ENCODE peak calls at places on chromosomes 13 and 19, in nine cellular contexts. R, J, F, P, I, N, E, G and D are unnamed samples.

GRCh38 chr19:53916004-53916403 is 6.9 kb downstream of the CACNG7 start:
- DNase-seq in R (no peak), J (no peak), F (no peak), P (no peak), I (no peak), N (no peak), E (no peak), G (no peak), D (no peak)

GRCh38 chr13:30739646-30740642 is 4.6 kb downstream of the ALOX5AP start:
- DNase-seq in R (peak), J (peak), F (no peak), P (peak), I (no peak), N (no peak), E (peak), G (peak), D (peak)

GRCh38 chr13:30038884-30039283 is 188.5 kb upstream of the UBL3 start:
- DNase-seq in R (no peak), J (no peak), F (no peak), P (no peak), I (no peak), N (no peak), E (peak), G (no peak), D (no peak)

GRCh38 chr13:99014391-99014988 is 36.6 kb upstream of the DOCK9 start:
- DNase-seq in R (no peak), J (no peak), F (no peak), P (no peak), I (no peak), N (no peak), E (no peak), G (no peak), D (no peak)

GRCh38 chr13:37602743-37603381 is 4.3 kb upstream of the POSTN start:
- DNase-seq in R (no peak), J (peak), F (no peak), P (no peak), I (no peak), N (no peak), E (peak), G (no peak), D (no peak)

GRCh38 chr19:54281008-54281728 is at the start of gene LILRB2:
- DNase-seq in R (no peak), J (no peak), F (no peak), P (no peak), I (no peak), N (no peak), E (no peak), G (peak), D (no peak)

GRCh38 chr19:28504727-28505126 is 708.2 kb downstream of the UQCRFS1 start:
- DNase-seq in R (no peak), J (no peak), F (no peak), P (no peak), I (no peak), N (no peak), E (no peak), G (no peak), D (no peak)

GRCh38 chr19:33385956-33386355 is 12.4 kb downstream of the CEBPG start:
- DNase-seq in R (no peak), J (no peak), F (no peak), P (no peak), I (no peak), N (no peak), E (no peak), G (no peak), D (no peak)

GRCh38 chr13:44899967-44900366 is 89.3 kb downstream of the NUFIP1 start:
- DNase-seq in R (no peak), J (no peak), F (no peak), P (no peak), I (no peak), N (no peak), E (no peak), G (no peak), D (no peak)

GRCh38 chr13:46389457-46389856 is 2.4 kb upstream of the RUBCNL start:
- DNase-seq in R (no peak), J (peak), F (no peak), P (no peak), I (no peak), N (no peak), E (no peak), G (no peak), D (no peak)

GRCh38 chr13:40376296-40376849 is 290.1 kb downstream of the FOXO1 start:
- DNase-seq in R (no peak), J (peak), F (no peak), P (no peak), I (no peak), N (no peak), E (no peak), G (no peak), D (no peak)

GRCh38 chr19:36061367-36061766 is 6.7 kb downstream of the WDR62 start:
- DNase-seq in R (no peak), J (no peak), F (no peak), P (no peak), I (no peak), N (no peak), E (no peak), G (no peak), D (no peak)

GRCh38 chr13:37129867-37130266 is 24.4 kb upstream of the CSNK1A1L start:
- DNase-seq in R (no peak), J (no peak), F (no peak), P (no peak), I (no peak), N (no peak), E (no peak), G (no peak), D (no peak)

GRCh38 chr13:31742102-31742695 is 2.9 kb downstream of the RXFP2 start:
- DNase-seq in R (peak), J (peak), F (peak), P (peak), I (peak), N (peak), E (peak), G (peak), D (peak)

GRCh38 chr19:32181356-32181920 is 164.0 kb upstream of the ZNF507 start:
- DNase-seq in R (no peak), J (no peak), F (no peak), P (no peak), I (no peak), N (no peak), E (no peak), G (no peak), D (no peak)

GRCh38 chr13:114096811-114097503 is 35.5 kb downstream of the RASA3 start:
- DNase-seq in R (no peak), J (no peak), F (no peak), P (no peak), I (no peak), N (no peak), E (no peak), G (peak), D (no peak)

GRCh38 chr19:38044267-38045111 is 137.5 kb downstream of the SIPA1L3 start:
- DNase-seq in R (no peak), J (peak), F (no peak), P (no peak), I (no peak), N (no peak), E (peak), G (no peak), D (no peak)

GRCh38 chr13:24744247-24744646 is 19.7 kb upstream of the RNF17 start:
- DNase-seq in R (no peak), J (no peak), F (no peak), P (no peak), I (no peak), N (no peak), E (no peak), G (no peak), D (no peak)

GRCh38 chr19:10823690-10824089 is 12.3 kb downstream of the TMED1 start:
- DNase-seq in R (no peak), J (no peak), F (no peak), P (no peak), I (no peak), N (no peak), E (no peak), G (no peak), D (no peak)

GRCh38 chr19:12939292-12939606 is 840 bp downstream of the CALR start:
- DNase-seq in R (peak), J (peak), F (no peak), P (no peak), I (no peak), N (peak), E (peak), G (no peak), D (no peak)

GRCh38 chr19:40419066-40419612 is 6.0 kb upstream of the PRX start:
- DNase-seq in R (no peak), J (no peak), F (no peak), P (no peak), I (no peak), N (no peak), E (no peak), G (no peak), D (no peak)

GRCh38 chr13:21402586-21403307 is 56.4 kb downstream of the ZDHHC20 start:
- DNase-seq in R (peak), J (no peak), F (no peak), P (no peak), I (no peak), N (no peak), E (peak), G (no peak), D (no peak)

GRCh38 chr13:101529419-101529818 is 76.9 kb downstream of the ITGBL1 start:
- DNase-seq in R (peak), J (no peak), F (no peak), P (no peak), I (peak), N (no peak), E (peak), G (no peak), D (no peak)

GRCh38 chr13:105979586-105979985 is 555.9 kb downstream of the EFNB2 start:
- DNase-seq in R (peak), J (no peak), F (peak), P (no peak), I (no peak), N (no peak), E (no peak), G (no peak), D (no peak)

GRCh38 chr19:8611391-8611883 is 922 bp upstream of the ADAMTS10 start:
- DNase-seq in R (no peak), J (no peak), F (no peak), P (no peak), I (no peak), N (no peak), E (no peak), G (no peak), D (no peak)

GRCh38 chr19:6680141-6680540 is 10.2 kb upstream of the TNFSF14 start:
- DNase-seq in R (peak), J (no peak), F (no peak), P (no peak), I (no peak), N (no peak), E (no peak), G (no peak), D (no peak)

GRCh38 chr13:112850273-112850672 is 118.7 kb upstream of the MCF2L start:
- DNase-seq in R (no peak), J (no peak), F (no peak), P (no peak), I (no peak), N (no peak), E (no peak), G (peak), D (no peak)

GRCh38 chr19:55044286-55044685 is 6.2 kb upstream of the GP6 start:
- DNase-seq in R (no peak), J (no peak), F (no peak), P (no peak), I (no peak), N (no peak), E (no peak), G (peak), D (no peak)

GRCh38 chr19:36246006-36246391 is 31.1 kb downstream of the ZNF146 start:
- DNase-seq in R (peak), J (no peak), F (no peak), P (no peak), I (no peak), N (no peak), E (no peak), G (peak), D (no peak)

GRCh38 chr19:2579678-2580280 is 103.9 kb downstream of the GADD45B start:
- DNase-seq in R (no peak), J (no peak), F (no peak), P (no peak), I (no peak), N (no peak), E (no peak), G (peak), D (no peak)
- H3K4me3 ChIP-seq in R (no peak), J (no peak), F (peak), P (peak), I (peak), N (no peak), E (no peak), G (peak), D (no peak)

GRCh38 chr13:51624207-51624606 is 39.9 kb downstream of the WDFY2 start:
- DNase-seq in R (no peak), J (no peak), F (no peak), P (no peak), I (no peak), N (no peak), E (no peak), G (no peak), D (no peak)
- H3K27ac ChIP-seq in R (no peak), J (no peak), F (no peak), P (no peak), I (no peak), N (no peak), E (no peak), G (no peak), D (no peak)

DNA sequence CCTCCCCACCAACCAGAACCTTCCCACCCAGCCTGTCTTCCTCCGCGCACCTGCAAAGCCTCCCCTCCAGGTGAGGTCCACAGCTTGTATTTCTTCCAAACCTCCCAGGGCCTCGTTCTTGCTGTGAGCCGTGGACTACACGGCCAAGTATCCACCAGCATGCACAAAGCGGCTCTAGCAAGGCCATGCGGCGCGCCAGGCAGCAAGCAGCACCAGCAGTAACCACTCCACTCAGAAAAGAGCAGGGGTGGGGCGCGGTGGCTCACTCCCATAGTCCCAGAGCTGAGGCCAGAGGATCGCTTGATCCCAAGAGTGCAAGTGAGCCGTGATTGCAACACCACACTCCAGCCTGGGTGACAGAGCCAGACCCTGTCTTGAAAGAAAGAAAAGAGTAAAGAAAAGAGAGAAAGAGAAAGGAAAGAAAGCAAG is 4.7 kb downstream of the CCDC8 start:
- DNase-seq in R (no peak), J (no peak), F (no peak), P (no peak), I (peak), N (no peak), E (peak), G (no peak), D (no peak)
- H3K4me3 ChIP-seq in R (peak), J (peak), F (no peak), P (no peak), I (peak), N (no peak), E (no peak), G (no peak), D (no peak)

DNA sequence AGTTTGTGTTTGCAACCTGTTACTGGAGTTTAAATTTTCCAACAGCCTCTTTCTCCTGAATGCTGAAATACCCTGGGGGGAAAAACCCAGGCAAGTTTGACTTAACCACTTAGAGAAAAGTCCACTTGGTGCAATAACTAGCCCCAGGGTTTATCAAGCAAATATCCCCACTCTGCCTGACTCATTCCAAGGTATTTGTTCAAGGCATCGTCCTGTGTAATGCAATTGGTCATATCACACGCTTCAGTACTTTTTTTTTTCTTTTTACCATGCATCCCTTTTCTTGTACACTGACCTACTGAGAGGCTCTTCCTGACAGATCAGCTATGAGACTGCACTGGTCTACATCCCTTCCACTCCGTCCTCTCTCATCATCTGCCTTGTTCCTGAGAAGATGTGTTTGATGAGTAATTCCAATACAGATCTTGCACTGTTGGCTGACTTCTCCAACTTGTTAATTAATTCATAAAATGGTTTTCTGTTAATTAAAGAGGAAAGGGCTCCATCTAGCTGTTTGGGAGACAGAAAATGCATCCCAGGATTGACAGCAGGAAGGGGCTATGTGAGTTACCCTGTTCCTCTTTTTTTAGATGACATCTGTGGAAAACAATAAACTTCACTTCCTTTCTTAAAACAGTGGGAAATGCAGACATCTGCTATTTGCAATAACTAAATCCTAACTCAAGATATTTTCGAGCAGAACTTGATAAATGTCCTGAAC is 212.6 kb upstream of the IRS2 start:
- DNase-seq in R (peak), J (no peak), F (no peak), P (no peak), I (no peak), N (no peak), E (peak), G (no peak), D (no peak)
- H3K27ac ChIP-seq in R (peak), J (no peak), F (no peak), P (no peak), I (no peak), N (no peak), E (no peak), G (no peak), D (no peak)

GRCh38 chr13:73136776-73137175 is 78.0 kb downstream of the KLF5 start:
- DNase-seq in R (no peak), J (no peak), F (no peak), P (no peak), I (no peak), N (no peak), E (peak), G (no peak), D (no peak)

GRCh38 chr13:73141292-73141771 is 82.5 kb downstream of the KLF5 start:
- DNase-seq in R (no peak), J (no peak), F (no peak), P (no peak), I (no peak), N (no peak), E (peak), G (no peak), D (no peak)

GRCh38 chr13:73140804-73141203 is 82.0 kb downstream of the KLF5 start:
- DNase-seq in R (no peak), J (no peak), F (no peak), P (no peak), I (no peak), N (no peak), E (no peak), G (no peak), D (no peak)

GRCh38 chr13:73138276-73138950 is 79.6 kb downstream of the KLF5 start:
- DNase-seq in R (no peak), J (no peak), F (no peak), P (no peak), I (no peak), N (no peak), E (peak), G (no peak), D (no peak)

DNA sequence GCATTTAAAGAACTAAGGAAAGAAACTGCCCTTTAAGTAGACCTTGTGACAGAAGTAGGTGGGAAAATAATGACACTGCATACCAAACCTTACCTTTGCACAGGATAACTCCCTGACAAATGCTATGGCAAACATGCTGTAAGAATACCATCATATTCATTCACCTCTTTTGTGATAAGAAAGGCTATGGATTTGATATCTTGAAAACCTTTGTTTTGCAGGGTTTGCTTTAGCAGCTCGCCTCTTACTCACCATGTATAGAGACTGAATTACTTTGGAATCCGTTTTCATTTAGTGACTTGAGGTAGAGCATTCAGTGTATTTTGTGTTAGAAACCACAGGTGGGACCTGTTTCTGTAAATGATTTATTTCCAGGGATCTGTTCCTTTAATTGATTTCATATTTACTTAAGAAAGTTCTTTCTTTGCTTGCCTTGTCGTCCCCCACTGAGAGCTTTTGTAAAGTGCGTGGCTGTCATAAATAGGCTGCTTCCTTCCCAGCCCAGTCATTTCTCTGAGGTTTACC is 80.2 kb downstream of the KLF5 start:
- DNase-seq in R (no peak), J (no peak), F (no peak), P (no peak), I (no peak), N (no peak), E (no peak), G (no peak), D (no peak)
- H3K4me3 ChIP-seq in R (no peak), J (no peak), F (no peak), P (no peak), I (no peak), N (no peak), E (no peak), G (no peak), D (no peak)

GRCh38 chr19:15316498-15316897 is 15.8 kb downstream of the BRD4 start:
- DNase-seq in R (no peak), J (peak), F (no peak), P (no peak), I (no peak), N (no peak), E (peak), G (no peak), D (no peak)
- H3K27ac ChIP-seq in R (no peak), J (peak), F (no peak), P (peak), I (peak), N (no peak), E (peak), G (peak), D (no peak)

DNA sequence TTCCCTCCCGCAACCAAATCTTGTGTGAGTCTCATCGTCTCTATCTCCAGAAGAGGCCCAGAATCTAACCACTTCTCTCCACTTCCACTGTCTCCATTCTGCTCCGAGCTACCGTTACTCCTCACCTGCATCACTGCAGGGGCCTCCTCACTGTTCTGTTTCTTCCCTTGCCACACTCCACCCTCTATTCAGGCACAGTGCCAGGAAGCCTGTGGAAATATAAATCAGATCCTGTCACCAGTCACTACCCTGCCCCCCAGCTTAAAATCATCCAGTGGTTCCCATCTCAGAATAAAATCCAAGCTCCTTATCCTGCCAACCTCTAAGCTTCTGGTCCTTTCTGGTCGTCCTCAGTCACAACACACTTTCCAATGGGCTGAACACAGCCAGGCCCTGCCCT is 24.1 kb downstream of the ZNF175 start:
- DNase-seq in R (no peak), J (no peak), F (no peak), P (no peak), I (no peak), N (no peak), E (no peak), G (no peak), D (no peak)
- H3K4me3 ChIP-seq in R (no peak), J (peak), F (no peak), P (peak), I (peak), N (no peak), E (no peak), G (no peak), D (no peak)

DNA sequence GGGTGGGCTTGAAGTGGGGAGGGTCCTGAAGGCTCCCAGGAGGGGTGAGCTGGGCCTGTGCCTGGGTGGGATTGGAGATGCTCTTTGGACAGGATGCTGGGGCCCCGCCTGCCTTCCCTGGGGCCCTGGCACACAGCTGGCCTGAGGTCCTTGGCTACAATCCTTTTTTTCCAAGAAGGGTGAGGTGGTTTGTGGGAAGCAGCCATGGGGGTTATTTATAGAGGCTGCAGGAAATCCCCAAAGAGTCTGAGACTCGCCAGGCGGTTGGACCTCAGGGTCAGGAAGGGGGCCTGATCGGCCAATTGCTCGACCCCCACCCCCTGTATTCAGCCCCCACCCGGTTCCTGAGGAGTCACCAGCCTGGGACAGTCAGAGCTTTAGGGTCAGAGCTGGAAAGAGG is 10.0 kb downstream of the GTPBP3 start:
- DNase-seq in R (no peak), J (no peak), F (no peak), P (no peak), I (no peak), N (no peak), E (peak), G (no peak), D (no peak)
- H3K27ac ChIP-seq in R (no peak), J (no peak), F (no peak), P (no peak), I (peak), N (no peak), E (no peak), G (peak), D (no peak)